ENCODE peak calls at places on chromosome 17, in ten cellular contexts. One of them, this sample, is unnamed.

GRCh38 chr17:58320163-58320558 is 8.4 kb downstream of the TSPOAP1 start:
- DNase-seq in left lung: no peak
- DNase-seq in B cell: no peak
- DNase-seq in lower leg skin: no peak
- DNase-seq in endothelial cell: no peak
- DNase-seq in cardiac muscle cell: no peak
- DNase-seq in CD8-positive, alpha-beta T cell: no peak
- DNase-seq in heart left ventricle: peak
- DNase-seq in nephron progenitor cell: no peak
- DNase-seq in PC-3: no peak
- DNase-seq in this sample: no peak

GRCh38 chr17:80362428-80363119 is 52.4 kb upstream of the ENDOV start:
- DNase-seq in left lung: no peak
- DNase-seq in B cell: no peak
- DNase-seq in lower leg skin: no peak
- DNase-seq in endothelial cell: no peak
- DNase-seq in cardiac muscle cell: peak
- DNase-seq in CD8-positive, alpha-beta T cell: no peak
- DNase-seq in heart left ventricle: no peak
- DNase-seq in nephron progenitor cell: no peak
- DNase-seq in PC-3: no peak
- DNase-seq in this sample: no peak

GRCh38 chr17:49266233-49266632 is 35.6 kb upstream of the PHOSPHO1 start:
- DNase-seq in left lung: no peak
- DNase-seq in B cell: no peak
- DNase-seq in lower leg skin: no peak
- DNase-seq in endothelial cell: no peak
- DNase-seq in cardiac muscle cell: no peak
- DNase-seq in CD8-positive, alpha-beta T cell: no peak
- DNase-seq in heart left ventricle: no peak
- DNase-seq in nephron progenitor cell: no peak
- DNase-seq in PC-3: no peak
- DNase-seq in this sample: no peak

GRCh38 chr17:44235583-44235936 is 16.1 kb upstream of the UBTF start:
- DNase-seq in left lung: no peak
- DNase-seq in B cell: no peak
- DNase-seq in lower leg skin: no peak
- DNase-seq in endothelial cell: no peak
- DNase-seq in cardiac muscle cell: no peak
- DNase-seq in CD8-positive, alpha-beta T cell: no peak
- DNase-seq in heart left ventricle: no peak
- DNase-seq in nephron progenitor cell: no peak
- DNase-seq in PC-3: peak
- DNase-seq in this sample: no peak

GRCh38 chr17:58083491-58084316 is 485 bp downstream of the DYNLL2 start:
- DNase-seq in left lung: peak
- DNase-seq in B cell: peak
- DNase-seq in lower leg skin: no peak
- DNase-seq in endothelial cell: peak
- DNase-seq in cardiac muscle cell: peak
- DNase-seq in CD8-positive, alpha-beta T cell: peak
- DNase-seq in heart left ventricle: peak
- DNase-seq in nephron progenitor cell: peak
- DNase-seq in PC-3: peak
- DNase-seq in this sample: peak

GRCh38 chr17:81403040-81403467 is 7.8 kb downstream of the BAHCC1 start:
- DNase-seq in left lung: no peak
- DNase-seq in B cell: no peak
- DNase-seq in lower leg skin: no peak
- DNase-seq in endothelial cell: no peak
- DNase-seq in cardiac muscle cell: no peak
- DNase-seq in CD8-positive, alpha-beta T cell: no peak
- DNase-seq in heart left ventricle: no peak
- DNase-seq in nephron progenitor cell: no peak
- DNase-seq in PC-3: no peak
- DNase-seq in this sample: no peak

GRCh38 chr17:73476890-73477350 is 165.1 kb upstream of the CDC42EP4 start:
- DNase-seq in left lung: no peak
- DNase-seq in B cell: no peak
- DNase-seq in lower leg skin: no peak
- DNase-seq in endothelial cell: no peak
- DNase-seq in cardiac muscle cell: no peak
- DNase-seq in CD8-positive, alpha-beta T cell: no peak
- DNase-seq in heart left ventricle: no peak
- DNase-seq in nephron progenitor cell: no peak
- DNase-seq in PC-3: no peak
- DNase-seq in this sample: no peak

GRCh38 chr17:49707246-49707607 is 537 bp downstream of the SLC35B1 start:
- DNase-seq in left lung: no peak
- DNase-seq in B cell: peak
- DNase-seq in lower leg skin: no peak
- DNase-seq in endothelial cell: no peak
- DNase-seq in cardiac muscle cell: no peak
- DNase-seq in CD8-positive, alpha-beta T cell: peak
- DNase-seq in heart left ventricle: no peak
- DNase-seq in nephron progenitor cell: peak
- DNase-seq in PC-3: no peak
- DNase-seq in this sample: no peak

GRCh38 chr17:58414596-58414997 is 2.7 kb downstream of the RNF43 start:
- DNase-seq in left lung: no peak
- DNase-seq in B cell: no peak
- DNase-seq in lower leg skin: no peak
- DNase-seq in endothelial cell: no peak
- DNase-seq in cardiac muscle cell: no peak
- DNase-seq in CD8-positive, alpha-beta T cell: no peak
- DNase-seq in heart left ventricle: no peak
- DNase-seq in nephron progenitor cell: no peak
- DNase-seq in PC-3: peak
- DNase-seq in this sample: no peak

GRCh38 chr17:66713533-66714042 is 121.3 kb upstream of the CACNG5 start:
- DNase-seq in left lung: no peak
- DNase-seq in B cell: no peak
- DNase-seq in lower leg skin: no peak
- DNase-seq in endothelial cell: no peak
- DNase-seq in cardiac muscle cell: no peak
- DNase-seq in CD8-positive, alpha-beta T cell: no peak
- DNase-seq in heart left ventricle: no peak
- DNase-seq in nephron progenitor cell: no peak
- DNase-seq in PC-3: no peak
- DNase-seq in this sample: no peak

GRCh38 chr17:16676645-16677044 is 13.4 kb upstream of the CCDC144A start:
- DNase-seq in left lung: no peak
- DNase-seq in B cell: no peak
- DNase-seq in lower leg skin: no peak
- DNase-seq in endothelial cell: no peak
- DNase-seq in cardiac muscle cell: no peak
- DNase-seq in CD8-positive, alpha-beta T cell: no peak
- DNase-seq in heart left ventricle: no peak
- DNase-seq in nephron progenitor cell: no peak
- DNase-seq in PC-3: no peak
- DNase-seq in this sample: no peak

GRCh38 chr17:29613371-29613837 is 9.3 kb downstream of the CORO6 start:
- DNase-seq in left lung: peak
- DNase-seq in B cell: peak
- DNase-seq in lower leg skin: peak
- DNase-seq in endothelial cell: peak
- DNase-seq in cardiac muscle cell: peak
- DNase-seq in CD8-positive, alpha-beta T cell: peak
- DNase-seq in heart left ventricle: peak
- DNase-seq in nephron progenitor cell: peak
- DNase-seq in PC-3: no peak
- DNase-seq in this sample: peak

GRCh38 chr17:56930739-56931337 is 17.0 kb upstream of the TRIM25 start:
- DNase-seq in left lung: no peak
- DNase-seq in B cell: no peak
- DNase-seq in lower leg skin: no peak
- DNase-seq in endothelial cell: no peak
- DNase-seq in cardiac muscle cell: no peak
- DNase-seq in CD8-positive, alpha-beta T cell: no peak
- DNase-seq in heart left ventricle: no peak
- DNase-seq in nephron progenitor cell: no peak
- DNase-seq in PC-3: no peak
- DNase-seq in this sample: no peak

GRCh38 chr17:40886090-40886489 is 1.0 kb upstream of the KRT20 start:
- DNase-seq in left lung: no peak
- DNase-seq in B cell: no peak
- DNase-seq in lower leg skin: no peak
- DNase-seq in endothelial cell: no peak
- DNase-seq in cardiac muscle cell: peak
- DNase-seq in CD8-positive, alpha-beta T cell: no peak
- DNase-seq in heart left ventricle: no peak
- DNase-seq in nephron progenitor cell: no peak
- DNase-seq in PC-3: peak
- DNase-seq in this sample: no peak

GRCh38 chr17:71251936-71252335 is 868.9 kb upstream of the SOX9 start:
- DNase-seq in left lung: no peak
- DNase-seq in B cell: no peak
- DNase-seq in lower leg skin: no peak
- DNase-seq in endothelial cell: no peak
- DNase-seq in cardiac muscle cell: no peak
- DNase-seq in CD8-positive, alpha-beta T cell: no peak
- DNase-seq in heart left ventricle: no peak
- DNase-seq in nephron progenitor cell: no peak
- DNase-seq in PC-3: no peak
- DNase-seq in this sample: no peak

GRCh38 chr17:71936977-71937376 is 183.8 kb upstream of the SOX9 start:
- DNase-seq in left lung: no peak
- DNase-seq in B cell: no peak
- DNase-seq in lower leg skin: no peak
- DNase-seq in endothelial cell: no peak
- DNase-seq in cardiac muscle cell: no peak
- DNase-seq in CD8-positive, alpha-beta T cell: no peak
- DNase-seq in heart left ventricle: no peak
- DNase-seq in nephron progenitor cell: no peak
- DNase-seq in PC-3: peak
- DNase-seq in this sample: no peak

GRCh38 chr17:81260171-81260570 is 21.1 kb downstream of the NDUFAF8 start:
- DNase-seq in left lung: no peak
- DNase-seq in B cell: no peak
- DNase-seq in lower leg skin: no peak
- DNase-seq in endothelial cell: no peak
- DNase-seq in cardiac muscle cell: no peak
- DNase-seq in CD8-positive, alpha-beta T cell: no peak
- DNase-seq in heart left ventricle: no peak
- DNase-seq in nephron progenitor cell: no peak
- DNase-seq in PC-3: no peak
- DNase-seq in this sample: no peak

GRCh38 chr17:54009502-54009901 is 186.8 kb downstream of the KIF2B start:
- DNase-seq in left lung: no peak
- DNase-seq in B cell: no peak
- DNase-seq in lower leg skin: no peak
- DNase-seq in endothelial cell: no peak
- DNase-seq in cardiac muscle cell: no peak
- DNase-seq in CD8-positive, alpha-beta T cell: no peak
- DNase-seq in heart left ventricle: no peak
- DNase-seq in nephron progenitor cell: no peak
- DNase-seq in PC-3: no peak
- DNase-seq in this sample: no peak

GRCh38 chr17:80363518-80364090 is 51.4 kb upstream of the ENDOV start:
- DNase-seq in left lung: no peak
- DNase-seq in B cell: no peak
- DNase-seq in lower leg skin: no peak
- DNase-seq in endothelial cell: no peak
- DNase-seq in cardiac muscle cell: no peak
- DNase-seq in CD8-positive, alpha-beta T cell: no peak
- DNase-seq in heart left ventricle: no peak
- DNase-seq in nephron progenitor cell: no peak
- DNase-seq in PC-3: no peak
- DNase-seq in this sample: no peak

DNA sequence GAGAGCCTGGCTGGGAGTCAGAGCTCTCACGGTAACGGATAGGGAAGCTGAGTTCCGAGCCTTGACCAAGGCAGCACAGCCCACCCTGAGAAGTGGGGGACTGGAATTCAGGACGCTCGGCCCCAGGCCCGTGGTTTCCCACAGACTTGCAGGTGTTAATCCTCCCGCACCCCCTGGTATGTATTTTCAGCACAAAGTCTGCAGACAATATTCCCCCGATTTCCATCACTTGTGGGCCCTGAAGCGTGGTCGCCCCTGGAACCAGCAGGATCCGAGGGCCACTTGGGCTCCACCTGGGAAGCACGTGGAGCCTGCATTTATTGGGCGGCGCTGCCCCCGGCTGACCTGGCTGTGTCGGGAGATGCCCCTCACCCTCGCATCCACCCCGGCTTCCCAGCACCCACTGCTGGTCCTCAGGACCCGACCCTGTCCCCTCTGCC is 60.2 kb downstream of the WSB1 start:
- DNase-seq in left lung: no peak
- DNase-seq in B cell: no peak
- DNase-seq in lower leg skin: no peak
- DNase-seq in endothelial cell: no peak
- DNase-seq in cardiac muscle cell: no peak
- DNase-seq in CD8-positive, alpha-beta T cell: no peak
- DNase-seq in heart left ventricle: no peak
- DNase-seq in nephron progenitor cell: no peak
- DNase-seq in PC-3: no peak
- DNase-seq in this sample: no peak
- TF ChIP-seq CTCF in left lung: no peak
- TF ChIP-seq CTCF in B cell: peak
- TF ChIP-seq CTCF in lower leg skin: no peak
- TF ChIP-seq CTCF in endothelial cell: peak
- TF ChIP-seq CTCF in cardiac muscle cell: no peak
- TF ChIP-seq CTCF in CD8-positive, alpha-beta T cell: no peak
- TF ChIP-seq CTCF in heart left ventricle: peak
- TF ChIP-seq CTCF in nephron progenitor cell: peak
- TF ChIP-seq CTCF in PC-3: peak
- TF ChIP-seq CTCF in this sample: no peak

GRCh38 chr17:9370464-9370863 is 205.2 kb downstream of the STX8 start:
- DNase-seq in left lung: no peak
- DNase-seq in B cell: no peak
- DNase-seq in lower leg skin: no peak
- DNase-seq in endothelial cell: no peak
- DNase-seq in cardiac muscle cell: peak
- DNase-seq in CD8-positive, alpha-beta T cell: no peak
- DNase-seq in heart left ventricle: no peak
- DNase-seq in nephron progenitor cell: no peak
- DNase-seq in PC-3: peak
- DNase-seq in this sample: no peak
- TF ChIP-seq CTCF in left lung: no peak
- TF ChIP-seq CTCF in B cell: no peak
- TF ChIP-seq CTCF in lower leg skin: no peak
- TF ChIP-seq CTCF in endothelial cell: no peak
- TF ChIP-seq CTCF in cardiac muscle cell: no peak
- TF ChIP-seq CTCF in CD8-positive, alpha-beta T cell: no peak
- TF ChIP-seq CTCF in heart left ventricle: no peak
- TF ChIP-seq CTCF in nephron progenitor cell: no peak
- TF ChIP-seq CTCF in PC-3: peak
- TF ChIP-seq CTCF in this sample: no peak

GRCh38 chr17:34025179-34025551 is 229.9 kb upstream of the CCL2 start:
- DNase-seq in left lung: no peak
- DNase-seq in B cell: no peak
- DNase-seq in lower leg skin: no peak
- DNase-seq in endothelial cell: no peak
- DNase-seq in cardiac muscle cell: no peak
- DNase-seq in CD8-positive, alpha-beta T cell: no peak
- DNase-seq in heart left ventricle: no peak
- DNase-seq in nephron progenitor cell: no peak
- DNase-seq in PC-3: no peak
- DNase-seq in this sample: no peak
- TF ChIP-seq CTCF in left lung: no peak
- TF ChIP-seq CTCF in B cell: no peak
- TF ChIP-seq CTCF in lower leg skin: no peak
- TF ChIP-seq CTCF in endothelial cell: no peak
- TF ChIP-seq CTCF in cardiac muscle cell: no peak
- TF ChIP-seq CTCF in CD8-positive, alpha-beta T cell: no peak
- TF ChIP-seq CTCF in heart left ventricle: no peak
- TF ChIP-seq CTCF in nephron progenitor cell: no peak
- TF ChIP-seq CTCF in PC-3: no peak
- TF ChIP-seq CTCF in this sample: no peak

GRCh38 chr17:20095366-20096080 is 86.4 kb downstream of the SPECC1 start:
- DNase-seq in left lung: no peak
- DNase-seq in B cell: no peak
- DNase-seq in lower leg skin: peak
- DNase-seq in endothelial cell: peak
- DNase-seq in cardiac muscle cell: peak
- DNase-seq in CD8-positive, alpha-beta T cell: no peak
- DNase-seq in heart left ventricle: peak
- DNase-seq in nephron progenitor cell: peak
- DNase-seq in PC-3: peak
- DNase-seq in this sample: peak
- TF ChIP-seq CTCF in left lung: no peak
- TF ChIP-seq CTCF in B cell: no peak
- TF ChIP-seq CTCF in lower leg skin: no peak
- TF ChIP-seq CTCF in endothelial cell: no peak
- TF ChIP-seq CTCF in cardiac muscle cell: peak
- TF ChIP-seq CTCF in CD8-positive, alpha-beta T cell: no peak
- TF ChIP-seq CTCF in heart left ventricle: peak
- TF ChIP-seq CTCF in nephron progenitor cell: peak
- TF ChIP-seq CTCF in PC-3: peak
- TF ChIP-seq CTCF in this sample: peak

This sample was measured in progenitor cell of endocrine pancreas.